ENCODE peak calls at places on chromosomes 2 and 18, in seven cellular contexts. O is AG09309, L is AG09319, J is GM23338, B is HL-60, I is dorsolateral prefrontal cortex, Q is suprapubic skin. H is an unnamed sample.

GRCh38 chr18:70499218-70499691 is 210.4 kb downstream of the SOCS6 start:
- DNase-seq in O (no peak), L (no peak), J (peak), B (no peak), I (no peak), Q (no peak), H (no peak)

GRCh38 chr18:63137999-63138448 is 181.5 kb downstream of the BCL2 start:
- DNase-seq in O (no peak), L (no peak), J (no peak), B (no peak), I (no peak), Q (no peak), H (no peak)

GRCh38 chr2:37667704-37668103 is 3.7 kb downstream of the CDC42EP3 start:
- DNase-seq in O (no peak), L (no peak), J (no peak), B (peak), I (no peak), Q (no peak), H (no peak)

GRCh38 chr18:31591628-31592027 is at the start of gene TTR:
- DNase-seq in O (no peak), L (no peak), J (no peak), B (no peak), I (no peak), Q (no peak), H (no peak)

GRCh38 chr2:222358876-222359275 is 60.1 kb upstream of the PAX3 start:
- DNase-seq in O (no peak), L (no peak), J (no peak), B (peak), I (no peak), Q (no peak), H (no peak)

GRCh38 chr2:88199912-88200682 is 30.0 kb downstream of the THNSL2 start:
- DNase-seq in O (no peak), L (no peak), J (peak), B (no peak), I (no peak), Q (no peak), H (no peak)

GRCh38 chr2:101435011-101435862 is 39.7 kb downstream of the RFX8 start:
- DNase-seq in O (peak), L (peak), J (peak), B (no peak), I (no peak), Q (no peak), H (no peak)

GRCh38 chr18:79779700-79780190 is 18.0 kb upstream of the KCNG2 start:
- DNase-seq in O (no peak), L (no peak), J (no peak), B (no peak), I (peak), Q (peak), H (no peak)

GRCh38 chr2:226661789-226662545 is 137.7 kb downstream of the IRS1 start:
- DNase-seq in O (peak), L (no peak), J (no peak), B (no peak), I (no peak), Q (no peak), H (peak)

GRCh38 chr18:65409266-65409665 is 341.5 kb upstream of the CDH7 start:
- DNase-seq in O (no peak), L (no peak), J (no peak), B (no peak), I (no peak), Q (no peak), H (no peak)

GRCh38 chr18:3836483-3836882 is 386.5 kb downstream of the TGIF1 start:
- DNase-seq in O (no peak), L (no peak), J (peak), B (no peak), I (no peak), Q (no peak), H (no peak)

GRCh38 chr2:100878000-100878786 is 58.3 kb downstream of the NPAS2 start:
- DNase-seq in O (no peak), L (no peak), J (no peak), B (no peak), I (no peak), Q (no peak), H (no peak)

GRCh38 chr2:96913398-96914202 is 43.7 kb upstream of the SEMA4C start:
- DNase-seq in O (no peak), L (no peak), J (no peak), B (peak), I (no peak), Q (no peak), H (no peak)

GRCh38 chr18:75809392-75809791 is 381.9 kb upstream of the SMIM21 start:
- DNase-seq in O (no peak), L (no peak), J (no peak), B (no peak), I (no peak), Q (no peak), H (no peak)
- TF ChIP-seq CTCF in O (no peak), L (no peak), J (no peak), B (no peak), I (no peak), Q (no peak), H (no peak)

DNA sequence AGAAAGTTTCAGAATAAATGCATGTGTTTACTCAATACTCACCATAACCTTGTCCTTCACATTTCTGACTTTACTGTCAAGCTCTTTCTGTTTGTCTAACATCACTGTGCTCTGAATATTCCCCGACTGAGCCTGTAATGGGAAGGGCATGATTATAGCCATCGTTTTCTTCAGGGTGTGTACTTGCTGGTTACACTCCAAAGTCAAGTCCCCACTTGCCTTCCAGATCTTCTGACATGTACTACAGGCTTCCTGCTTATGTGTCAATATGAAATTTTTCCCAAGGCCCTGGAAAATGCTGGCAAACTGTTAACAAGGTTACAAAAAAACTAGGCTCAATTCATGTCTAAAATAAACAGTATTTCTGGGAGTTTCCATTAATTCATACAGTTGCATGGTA is 12.9 kb downstream of the STAT1 start:
- DNase-seq in O (no peak), L (no peak), J (no peak), B (no peak), I (no peak), Q (no peak), H (no peak)
- TF ChIP-seq CTCF in O (no peak), L (no peak), J (no peak), B (no peak), I (no peak), Q (no peak), H (no peak)

DNA sequence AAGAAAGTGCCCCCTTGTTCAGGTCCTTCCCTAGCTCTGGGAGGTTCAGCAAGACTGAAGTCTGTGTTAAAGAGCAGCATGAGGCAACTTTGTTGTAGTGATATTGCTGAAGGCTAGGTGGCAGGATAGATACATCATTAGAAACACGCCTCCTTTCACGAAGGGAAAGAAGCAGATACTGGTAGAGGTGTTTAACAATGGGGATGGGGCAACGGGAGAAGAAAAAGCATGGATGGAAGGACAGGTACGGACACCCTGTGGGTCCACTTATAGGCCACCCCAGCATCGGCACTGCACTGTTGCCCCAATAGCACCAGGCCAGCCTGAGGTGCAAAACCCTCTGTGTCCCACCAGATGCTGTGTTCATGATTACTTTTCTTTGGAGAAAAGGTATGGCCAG is 3.5 kb upstream of the IGFBP5 start:
- DNase-seq in O (peak), L (peak), J (peak), B (no peak), I (no peak), Q (no peak), H (no peak)
- TF ChIP-seq CTCF in O (peak), L (peak), J (peak), B (peak), I (peak), Q (peak), H (peak)

GRCh38 chr2:195308163-195308562 is 348.9 kb upstream of the SLC39A10 start:
- DNase-seq in O (no peak), L (no peak), J (no peak), B (no peak), I (no peak), Q (no peak), H (no peak)

GRCh38 chr2:195307751-195308150 is 349.3 kb upstream of the SLC39A10 start:
- DNase-seq in O (no peak), L (no peak), J (peak), B (no peak), I (no peak), Q (no peak), H (no peak)

DNA sequence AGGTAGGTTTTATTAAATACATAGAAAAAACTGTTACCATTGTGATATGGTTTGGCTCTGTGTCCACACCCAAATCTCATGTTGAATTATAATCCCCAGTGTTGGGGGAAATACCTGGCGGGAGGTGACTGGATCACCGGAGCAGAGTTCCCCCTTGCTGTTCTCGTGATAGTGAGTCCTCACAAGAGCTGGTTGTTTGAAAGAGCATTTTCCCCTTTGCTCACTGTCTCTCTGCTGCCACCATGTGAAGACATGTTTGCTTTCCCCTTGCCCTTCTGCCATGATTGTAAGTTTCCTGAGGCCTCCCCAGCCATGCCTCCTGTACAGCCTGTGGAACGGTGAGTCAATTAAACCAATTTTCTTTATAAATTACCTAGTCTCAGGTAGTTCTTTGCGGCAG is 352.7 kb upstream of the SLC39A10 start:
- DNase-seq in O (no peak), L (no peak), J (peak), B (no peak), I (no peak), Q (no peak), H (no peak)
- TF ChIP-seq CTCF in O (no peak), L (no peak), J (peak), B (no peak), I (no peak), Q (no peak), H (peak)

GRCh38 chr2:209936106-209936663 is 66.3 kb upstream of the RPE start:
- DNase-seq in O (no peak), L (no peak), J (no peak), B (no peak), I (no peak), Q (no peak), H (no peak)
- TF ChIP-seq CTCF in O (no peak), L (no peak), J (peak), B (no peak), I (peak), Q (no peak), H (no peak)

GRCh38 chr2:86105252-86105968 is at the start of gene POLR1A:
- DNase-seq in O (peak), L (peak), J (peak), B (peak), I (peak), Q (peak), H (peak)
- TF ChIP-seq CTCF in O (peak), L (peak), J (no peak), B (no peak), I (no peak), Q (peak), H (no peak)

GRCh38 chr18:54739476-54739875 is 88.8 kb upstream of the RAB27B start:
- DNase-seq in O (no peak), L (no peak), J (no peak), B (no peak), I (no peak), Q (no peak), H (no peak)

GRCh38 chr18:54742120-54742519 is 86.2 kb upstream of the RAB27B start:
- DNase-seq in O (no peak), L (no peak), J (no peak), B (no peak), I (no peak), Q (no peak), H (no peak)

GRCh38 chr18:54740146-54740844 is 88.0 kb upstream of the RAB27B start:
- DNase-seq in O (no peak), L (no peak), J (no peak), B (no peak), I (no peak), Q (no peak), H (no peak)

GRCh38 chr18:54743596-54743995 is 84.7 kb upstream of the RAB27B start:
- DNase-seq in O (no peak), L (no peak), J (no peak), B (no peak), I (no peak), Q (no peak), H (no peak)

GRCh38 chr18:54742654-54743053 is 85.6 kb upstream of the RAB27B start:
- DNase-seq in O (peak), L (peak), J (no peak), B (no peak), I (no peak), Q (no peak), H (peak)
- TF ChIP-seq CTCF in O (peak), L (no peak), J (no peak), B (no peak), I (no peak), Q (no peak), H (no peak)

GRCh38 chr2:180562378-180562777 is 418.0 kb upstream of the UBE2E3 start:
- DNase-seq in O (no peak), L (no peak), J (no peak), B (no peak), I (no peak), Q (no peak), H (no peak)

GRCh38 chr2:180564051-180564450 is 416.4 kb upstream of the UBE2E3 start:
- DNase-seq in O (no peak), L (no peak), J (no peak), B (no peak), I (no peak), Q (no peak), H (no peak)

GRCh38 chr2:180559038-180559437 is 421.4 kb upstream of the UBE2E3 start:
- DNase-seq in O (no peak), L (no peak), J (no peak), B (no peak), I (no peak), Q (no peak), H (no peak)

GRCh38 chr2:180555391-180555965 is 424.9 kb upstream of the UBE2E3 start:
- DNase-seq in O (no peak), L (no peak), J (no peak), B (no peak), I (no peak), Q (no peak), H (no peak)

DNA sequence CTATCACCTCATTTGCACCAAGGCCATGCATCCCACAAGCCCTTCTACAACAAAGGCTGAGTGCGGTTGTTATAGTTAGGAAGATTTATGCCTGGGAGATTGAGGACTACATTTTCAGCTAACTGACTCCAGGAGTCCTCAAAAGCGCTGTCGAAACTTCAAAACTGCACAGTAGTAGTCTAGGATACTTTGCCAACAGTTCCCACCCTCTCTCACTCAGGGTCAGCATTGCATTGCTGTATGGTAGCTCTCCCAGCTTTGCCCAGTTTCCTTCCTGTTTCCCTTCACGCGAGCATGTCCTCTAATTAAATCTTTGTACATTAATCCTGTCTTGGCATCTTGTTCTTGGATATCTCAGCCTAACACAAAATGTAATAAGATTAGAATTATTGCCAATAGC is 420.6 kb upstream of the UBE2E3 start:
- DNase-seq in O (no peak), L (no peak), J (no peak), B (no peak), I (no peak), Q (no peak), H (no peak)
- TF ChIP-seq CTCF in O (peak), L (no peak), J (no peak), B (no peak), I (no peak), Q (no peak), H (no peak)

GRCh38 chr18:23587220-23587642 is 925 bp upstream of the NPC1 start:
- DNase-seq in O (no peak), L (no peak), J (peak), B (no peak), I (no peak), Q (no peak), H (no peak)
- TF ChIP-seq CTCF in O (no peak), L (no peak), J (no peak), B (no peak), I (no peak), Q (no peak), H (no peak)